ENCODE peak calls at places on chromosomes 6 and 20, in eight cellular contexts. P is activated CD8-positive, alpha-beta memory T cell treated with anti-CD3 and anti-CD28 coated beads for 1 hour; T is activated T-cell treated with anti-CD3 and anti-CD28 coated beads, Interleukin-2, amount 50 U/mL, for 4 hours; L is amniotic stem cell; Y is T-helper 2 cell; H is endothelial cell of umbilical vein; K is NCI-H1092; J is CD8-positive, alpha-beta T cell. I is an unnamed sample.

GRCh38 chr6:84027340-84028183 is 6.0 kb upstream of the MRAP2 start:
- DNase-seq in K (peak; percentile 86), H (peak; percentile 98), P (no peak), J (no peak), T (no peak), Y (no peak), L (peak; percentile 68), I (peak; percentile 71)

GRCh38 chr6:51655517-51655916 is 431.9 kb downstream of the PKHD1 start:
- DNase-seq in H (no peak), Y (no peak), T (no peak), L (no peak), K (no peak), J (no peak), P (no peak), I (no peak)

GRCh38 chr20:25985597-25985996 is 288.9 kb upstream of the ZNF337 start:
- DNase-seq in T (no peak), L (no peak), Y (no peak), H (no peak), K (no peak), J (no peak), P (no peak), I (no peak)

GRCh38 chr20:11267131-11267761 is 593.4 kb upstream of the JAG1 start:
- DNase-seq in Y (no peak), H (peak; percentile 94), L (peak; percentile 82), T (no peak), J (no peak), K (no peak), P (no peak), I (peak; percentile 90)

GRCh38 chr20:7449269-7449668 is 491.0 kb downstream of the HAO1 start:
- DNase-seq in Y (no peak), K (no peak), T (no peak), H (no peak), L (no peak), P (no peak), J (no peak), I (no peak)

GRCh38 chr6:6975395-6976111 is 132.2 kb upstream of the RREB1 start:
- DNase-seq in J (no peak), T (no peak), K (peak; percentile 14), L (no peak), Y (no peak), P (no peak), H (no peak), I (no peak)

GRCh38 chr6:7909323-7910276 is 988 bp downstream of the TXNDC5 start:
- DNase-seq in K (no peak), J (no peak), L (no peak), T (peak; percentile 25), Y (peak; percentile 27), P (no peak), H (peak; percentile 84), I (no peak)

GRCh38 chr6:139550361-139550760 is 175.9 kb upstream of the CITED2 start:
- DNase-seq in T (no peak), H (no peak), K (no peak), J (no peak), P (no peak), Y (no peak), L (no peak), I (no peak)

GRCh38 chr6:40882321-40882720 is 156.7 kb downstream of the UNC5CL start:
- DNase-seq in T (no peak), L (no peak), J (no peak), P (no peak), H (no peak), Y (no peak), K (peak; percentile 27), I (no peak)

GRCh38 chr20:5001174-5002076 is at the start of gene SLC23A2:
- DNase-seq in H (peak; percentile 17), L (no peak), J (peak; percentile 56), P (no peak), T (peak; percentile 56), K (no peak), Y (peak; percentile 56), I (no peak)

GRCh38 chr6:5469101-5469846 is 208.0 kb downstream of the FARS2 start:
- DNase-seq in L (no peak), J (no peak), H (no peak), Y (no peak), P (no peak), K (no peak), T (no peak), I (no peak)

GRCh38 chr6:36743538-36744441 is 46.2 kb downstream of the RAB44 start:
- DNase-seq in K (no peak), L (no peak), H (no peak), P (no peak), T (no peak), Y (no peak), J (no peak), I (no peak)

GRCh38 chr6:161033667-161034066 is 42.1 kb downstream of the MAP3K4 start:
- DNase-seq in L (no peak), Y (no peak), H (no peak), T (no peak), P (no peak), J (no peak), K (no peak), I (no peak)

GRCh38 chr20:40286991-40287531 is 402.0 kb downstream of the MAFB start:
- DNase-seq in J (no peak), L (no peak), H (peak; percentile 37), Y (no peak), K (no peak), T (no peak), P (no peak), I (peak; percentile 85)